ENCODE peak calls at places on chromosomes 1 and 21, in four cellular contexts. I is WTC11, M is HepG2, W is H1. A is an unnamed sample.

GRCh38 chr1:221963742-221964141 is 221.9 kb upstream of the DUSP10 start:
- DNase-seq in I (no peak), W (no peak), M (no peak), A (no peak)

GRCh38 chr1:165843304-165843703 is 15.9 kb downstream of the UCK2 start:
- DNase-seq in I (no peak), W (no peak), M (no peak), A (no peak)

GRCh38 chr21:25508364-25508763 is 98.9 kb downstream of the MRPL39 start:
- DNase-seq in W (no peak), I (no peak), M (no peak), A (no peak)

GRCh38 chr1:201686709-201687455 is 142.1 kb upstream of the IPO9 start:
- DNase-seq in I (peak), W (no peak), M (no peak), A (no peak)

GRCh38 chr1:94734963-94735899 is 84.9 kb upstream of the SLC44A3 start:
- DNase-seq in W (no peak), I (peak), M (no peak), A (peak)

GRCh38 chr1:211066781-211067384 is 67.1 kb downstream of the KCNH1 start:
- DNase-seq in I (no peak), M (no peak), W (no peak), A (no peak)

GRCh38 chr1:182602945-182603645 is 1.1 kb downstream of the RGS16 start:
- DNase-seq in I (no peak), W (no peak), M (no peak), A (no peak)

GRCh38 chr21:28644762-28645161 is 347.9 kb downstream of the LTN1 start:
- DNase-seq in W (no peak), I (no peak), M (no peak), A (no peak)

GRCh38 chr1:178934574-178934945 is 63.7 kb upstream of the ANGPTL1 start:
- DNase-seq in W (no peak), M (no peak), I (no peak), A (no peak)

GRCh38 chr1:71921935-71922559 is 360.3 kb downstream of the NEGR1 start:
- DNase-seq in W (no peak), I (no peak), M (no peak), A (no peak)

GRCh38 chr1:32989160-32989894 is 24.7 kb upstream of the RNF19B start:
- DNase-seq in I (no peak), W (no peak), M (no peak), A (peak)

GRCh38 chr1:229024528-229025119 is 246.3 kb upstream of the RAB4A start:
- DNase-seq in M (peak), W (no peak), I (no peak), A (peak)

GRCh38 chr1:26493905-26494304 is 21.7 kb downstream of the HMGN2 start:
- DNase-seq in M (no peak), I (no peak), W (no peak), A (no peak)

GRCh38 chr1:197519741-197520334 is 251.8 kb downstream of the CRB1 start:
- DNase-seq in M (peak), I (no peak), W (no peak), A (peak)

GRCh38 chr1:151108331-151108730 is 37.8 kb downstream of the GABPB2 start:
- DNase-seq in M (peak), W (no peak), I (no peak), A (no peak)

GRCh38 chr1:17948594-17948993 is 159.0 kb upstream of the IGSF21 start:
- DNase-seq in W (no peak), I (no peak), M (no peak), A (no peak)

GRCh38 chr1:163346326-163346870 is 24.6 kb downstream of the NUF2 start:
- DNase-seq in M (no peak), I (no peak), W (no peak), A (no peak)

GRCh38 chr21:14527690-14528652 is 18.1 kb downstream of the SAMSN1 start:
- DNase-seq in W (no peak), I (no peak), M (no peak), A (no peak)

GRCh38 chr21:45403825-45404725 is 890 bp upstream of the COL18A1 start:
- DNase-seq in W (no peak), M (no peak), I (peak), A (no peak)

GRCh38 chr1:235113183-235113917 is 15.3 kb downstream of the TOMM20 start:
- DNase-seq in W (peak), M (no peak), I (no peak), A (peak)

GRCh38 chr1:213281610-213282316 is 230.7 kb downstream of the RPS6KC1 start:
- DNase-seq in I (peak), M (no peak), W (peak), A (no peak)

GRCh38 chr1:147545133-147545532 is 3.8 kb downstream of the BCL9 start:
- DNase-seq in M (no peak), I (peak), W (peak), A (no peak)

GRCh38 chr1:23402286-23403037 is 22.1 kb downstream of the TCEA3 start:
- DNase-seq in M (no peak), I (no peak), W (no peak), A (no peak)

GRCh38 chr1:52139817-52140540 is 1.9 kb upstream of the ZFYVE9 start:
- DNase-seq in M (no peak), W (no peak), I (no peak), A (no peak)

GRCh38 chr1:185816460-185816859 is 82.3 kb downstream of the HMCN1 start:
- DNase-seq in W (no peak), I (no peak), M (no peak), A (no peak)

GRCh38 chr1:24643362-24644346 is 552 bp downstream of the SRRM1 start:
- DNase-seq in I (no peak), M (no peak), W (no peak), A (peak)

GRCh38 chr1:233359431-233359830 is 31.9 kb downstream of the MAP3K21 start:
- DNase-seq in M (peak), I (no peak), W (no peak), A (no peak)

GRCh38 chr1:177975588-177976495 is 6.0 kb upstream of the SEC16B start:
- DNase-seq in I (no peak), M (no peak), W (no peak), A (no peak)

GRCh38 chr1:158717344-158717743 is 3.2 kb downstream of the OR6K3 start:
- DNase-seq in M (no peak), W (no peak), I (no peak), A (no peak)

GRCh38 chr1:152869808-152870419 is 8.2 kb upstream of the SMCP start:
- DNase-seq in I (peak), W (peak), M (peak), A (peak)

DNA sequence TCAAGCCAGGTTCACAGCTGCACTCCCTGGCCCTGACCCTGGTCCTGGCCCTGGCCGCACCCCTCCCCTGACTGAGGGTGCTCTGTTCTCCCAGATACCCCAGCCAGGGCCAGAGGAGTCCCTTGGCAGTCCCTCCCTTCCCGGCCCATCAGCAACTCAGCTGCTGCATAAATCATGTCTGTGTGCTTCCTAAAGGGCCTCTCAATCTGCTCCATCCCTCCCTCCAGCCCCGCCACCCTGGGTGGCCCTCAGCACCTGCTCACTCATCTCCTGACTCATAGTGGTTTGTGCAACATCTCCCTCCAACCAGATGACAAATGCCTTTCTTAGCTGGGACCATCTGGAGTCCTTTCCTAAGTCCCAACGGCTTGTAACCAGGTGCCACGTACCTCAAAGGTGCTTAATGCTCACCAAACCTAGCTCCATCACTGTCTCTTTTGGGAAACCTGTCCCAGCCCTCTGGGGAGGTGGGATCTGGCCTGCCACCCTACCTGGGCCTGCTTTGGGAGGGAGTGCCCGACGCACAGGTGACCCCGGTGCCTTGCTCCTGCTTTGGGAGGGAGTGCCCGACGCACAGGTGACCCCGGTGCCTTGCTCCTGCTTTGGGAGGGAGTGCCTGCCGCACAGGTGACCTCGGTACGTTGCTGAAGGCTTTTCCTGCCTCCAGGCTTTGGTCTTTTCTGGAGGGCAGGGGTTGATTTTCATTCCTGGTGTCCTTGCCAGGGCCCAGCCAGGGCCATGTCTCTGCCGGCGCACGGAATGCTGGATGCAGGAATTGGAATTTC is 25.0 kb upstream of the C1orf174 start:
- DNase-seq in I (no peak), M (no peak), W (no peak), A (no peak)
- TF ChIP-seq ATF2 in I (no peak), M (no peak), W (no peak), A (no peak)

DNA sequence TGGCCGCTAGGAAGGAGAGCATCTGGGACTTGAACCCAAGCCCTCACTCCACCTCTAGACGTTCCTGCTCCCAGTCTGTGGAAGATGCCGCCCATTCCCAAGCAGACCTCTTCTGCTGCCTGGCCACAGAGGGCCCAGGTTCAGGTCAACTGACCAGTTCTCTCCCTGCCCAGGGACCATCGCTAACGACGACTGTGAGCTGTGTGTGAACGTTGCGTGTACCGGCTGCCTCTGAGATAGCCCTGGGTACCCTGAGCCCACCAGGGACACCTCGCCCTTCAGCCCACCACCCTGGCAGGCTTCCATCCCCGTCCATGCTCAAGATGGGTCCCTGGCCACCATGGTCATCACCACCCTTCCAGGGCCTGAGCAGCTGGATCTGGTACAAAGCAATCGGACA is 2.2 kb downstream of the GUCA2B start:
- DNase-seq in W (no peak), M (no peak), I (no peak), A (no peak)
- TF ChIP-seq MAX in W (no peak), M (no peak), I (no peak), A (no peak)

GRCh38 chr1:164731161-164731747 is 172.3 kb downstream of the PBX1 start:
- DNase-seq in W (no peak), M (no peak), I (no peak), A (no peak)
- TF ChIP-seq ATF2 in W (no peak), M (no peak), I (no peak), A (no peak)

DNA sequence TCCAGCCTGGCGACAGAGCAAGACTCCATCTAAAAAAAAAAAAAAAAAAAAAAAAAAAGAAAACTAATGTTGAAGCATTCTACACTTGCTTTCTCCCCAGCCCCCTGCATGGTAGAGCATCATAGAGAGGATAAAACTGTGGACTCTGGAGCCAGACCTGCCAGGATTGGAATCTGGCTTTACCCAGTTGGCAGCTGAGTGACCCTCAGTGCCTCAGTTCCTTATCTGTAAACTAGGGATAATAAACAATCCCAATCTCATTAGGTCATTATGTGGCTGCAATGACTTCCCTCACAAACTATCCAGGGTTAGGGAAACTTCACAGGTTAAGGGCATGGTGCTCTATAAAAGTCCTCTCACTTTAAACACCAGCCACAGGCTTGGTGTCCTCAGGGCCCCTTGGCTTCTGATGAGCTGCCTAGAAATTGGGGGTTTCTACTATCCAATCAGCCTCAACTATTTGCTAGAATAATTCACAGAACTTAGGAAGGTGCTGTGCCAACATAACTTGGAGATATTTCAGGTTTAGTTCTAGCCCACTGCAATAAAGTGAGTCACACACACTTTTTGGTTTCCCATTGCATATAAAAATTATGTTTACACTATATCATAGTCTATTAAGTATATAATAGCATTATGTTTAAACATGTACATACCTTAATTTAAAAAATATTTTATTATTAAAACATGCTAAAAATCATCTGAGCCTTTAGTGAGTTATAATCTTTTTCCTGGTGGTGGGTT is 180.5 kb upstream of the B3GALT2 start:
- DNase-seq in M (no peak), W (no peak), I (no peak), A (no peak)
- TF ChIP-seq MAX in M (no peak), W (no peak), I (no peak), A (no peak)

GRCh38 chr1:189904509-189904908 is 573.2 kb downstream of the BRINP3 start:
- DNase-seq in I (no peak), M (no peak), W (no peak), A (no peak)

DNA sequence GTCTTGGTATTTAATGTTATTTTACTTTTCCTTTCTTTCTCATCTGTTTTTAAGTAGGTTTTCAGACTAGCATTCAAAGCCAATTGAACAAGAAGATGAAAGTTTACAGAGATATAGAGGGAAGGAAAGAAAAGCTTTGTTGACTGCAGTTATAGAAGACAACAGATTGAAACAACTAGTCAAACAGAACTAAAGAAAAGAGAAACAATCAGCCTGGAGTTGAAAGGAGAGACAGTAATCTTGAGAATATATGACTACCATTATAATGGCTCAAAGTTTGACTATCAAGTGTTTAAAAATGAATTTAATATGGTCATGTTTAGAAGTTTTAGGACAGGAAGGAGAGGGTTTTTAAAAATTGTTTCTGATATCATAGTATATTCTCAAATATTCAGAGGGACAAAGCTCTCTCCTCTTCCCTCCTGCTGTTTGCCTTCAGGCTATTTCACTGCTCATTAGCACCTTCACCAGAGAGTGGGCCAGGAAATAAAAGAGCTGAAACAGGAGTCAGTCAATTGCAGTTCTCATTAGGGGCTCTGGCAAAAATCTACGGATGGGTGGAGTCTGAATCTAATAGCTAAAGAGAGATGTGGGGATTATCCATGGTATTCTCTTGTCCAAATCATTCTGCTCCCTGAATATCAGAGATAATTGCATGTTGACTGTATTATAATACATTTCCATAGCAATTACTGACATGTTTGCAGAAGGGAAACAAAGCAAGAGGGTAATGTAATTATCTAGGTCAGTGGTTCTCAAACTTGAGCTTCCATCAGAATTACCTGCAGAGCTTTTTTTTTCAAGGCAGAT is 577.8 kb downstream of the BRINP3 start:
- DNase-seq in W (no peak), I (no peak), M (no peak), A (no peak)
- TF ChIP-seq ATF2 in W (no peak), I (no peak), M (no peak), A (no peak)

GRCh38 chr1:114103992-114104391 is 49.7 kb downstream of the SYT6 start:
- DNase-seq in W (no peak), M (no peak), I (no peak), A (no peak)
- TF ChIP-seq MAX in W (no peak), M (no peak), I (no peak), A (no peak)

DNA sequence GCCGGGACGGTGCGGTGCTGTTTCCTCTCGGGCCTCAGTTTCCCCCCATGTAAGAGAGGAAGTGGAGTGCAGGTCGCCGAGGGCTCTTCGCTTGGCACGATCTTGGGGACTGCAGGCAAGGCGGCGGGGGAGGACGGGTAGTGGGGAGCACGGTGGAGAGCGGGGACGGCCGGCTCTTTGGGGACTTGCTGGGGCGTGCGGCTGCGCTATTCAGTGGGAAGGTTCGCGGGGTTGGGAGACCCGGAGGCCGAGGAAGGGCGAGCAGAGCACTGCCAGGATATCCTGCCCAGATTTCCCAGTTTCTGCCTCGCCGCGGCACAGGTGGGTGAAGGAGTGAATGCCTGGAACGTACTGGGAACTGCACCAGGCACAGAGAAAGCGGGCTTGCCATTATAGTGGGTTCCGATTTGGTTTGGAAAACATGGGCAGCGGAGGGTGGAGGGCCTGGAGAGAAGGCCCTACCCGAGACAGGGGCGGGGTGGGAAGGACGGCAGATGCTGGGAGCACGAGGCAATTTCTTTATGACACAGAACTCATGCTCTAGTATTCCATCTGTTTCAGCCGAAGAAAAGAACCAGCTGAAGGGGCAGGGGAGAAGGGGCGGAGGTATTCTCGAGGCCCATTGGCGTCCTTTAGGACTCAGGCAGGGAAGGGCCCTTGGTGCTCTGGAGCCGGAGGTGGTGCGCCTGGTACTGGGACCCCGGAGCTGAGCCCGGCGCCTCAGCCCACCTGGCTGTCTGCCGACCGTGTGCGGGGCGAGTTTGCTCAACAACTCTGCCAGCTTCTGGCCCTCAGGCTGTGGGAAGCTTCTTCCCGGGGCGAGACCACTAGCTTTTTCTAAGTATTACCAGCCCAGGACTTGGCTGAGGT is 970 bp downstream of the PCSK9 start:
- DNase-seq in I (peak), W (peak), M (no peak), A (no peak)
- TF ChIP-seq ATF2 in I (no peak), W (no peak), M (no peak), A (no peak)

DNA sequence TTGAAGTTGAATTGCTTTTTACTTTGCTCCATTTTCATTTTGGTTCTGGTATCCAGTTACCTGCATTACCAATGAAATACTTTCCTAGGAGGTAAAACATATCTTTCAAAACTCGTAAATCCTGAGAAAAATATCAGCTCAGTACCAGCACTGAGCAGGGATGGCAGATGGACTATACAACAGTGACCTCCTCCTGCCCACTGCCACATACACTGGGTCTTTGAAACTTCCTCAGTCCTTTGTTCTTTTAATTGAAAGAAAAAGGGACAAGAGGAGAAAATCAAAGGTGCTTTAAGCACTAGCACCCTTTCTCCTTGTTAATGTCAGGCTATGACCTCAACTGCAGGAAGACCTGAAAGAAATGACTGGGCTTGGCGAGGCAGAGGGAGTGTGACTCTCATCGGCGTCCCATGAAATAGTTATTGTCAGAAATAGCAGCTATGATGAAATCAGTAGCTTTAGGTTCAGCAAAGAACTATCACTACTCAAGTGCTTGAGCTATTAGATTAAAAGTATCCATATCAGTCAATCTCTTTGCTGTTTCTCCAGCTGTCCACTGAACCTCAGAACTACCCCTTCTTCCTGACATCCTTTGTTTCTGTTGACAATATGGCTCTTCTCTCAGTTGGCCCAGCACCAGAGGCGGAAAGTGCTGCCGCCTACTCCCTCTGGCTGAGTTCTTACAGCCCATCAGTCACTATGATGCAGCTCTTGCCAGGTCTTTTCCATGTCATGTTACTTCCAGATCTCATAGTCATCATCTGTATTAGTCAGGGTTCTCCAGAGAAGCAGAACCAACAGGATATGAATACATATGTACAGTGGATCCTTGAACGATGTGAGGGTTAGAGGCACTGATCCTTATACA is 207.0 kb upstream of the MAP1LC3C start:
- DNase-seq in M (no peak), W (peak), I (no peak), A (no peak)
- TF ChIP-seq MAX in M (no peak), W (no peak), I (no peak), A (no peak)